ENCODE peak calls at places on chromosome 10, in five cellular contexts. G is thoracic aorta, E is breast epithelium, Q is left lung, P is BE2C. U is an unnamed sample. For H3K27me3, the result is how much of the 10 kb centered on the place peaks cover.

GRCh38 chr10:121988361-121989324 is at the start of gene TACC2:
- DNase-seq in G (no peak), E (no peak), Q (peak), P (no peak), U (no peak)

GRCh38 chr10:71964669-71965515 is 697 bp downstream of the CHST3 start:
- DNase-seq in G (no peak), E (peak), Q (peak), P (peak), U (peak)

GRCh38 chr10:125158528-125159485 is 1.6 kb downstream of the CTBP2 start:
- DNase-seq in G (no peak), E (no peak), Q (peak), P (peak), U (peak)

GRCh38 chr10:69911571-69912528 is 110.1 kb downstream of the COL13A1 start:
- DNase-seq in G (peak), E (peak), Q (no peak), P (no peak), U (peak)

GRCh38 chr10:90420637-90421318 is 437.1 kb downstream of the HTR7 start:
- DNase-seq in G (no peak), E (no peak), Q (no peak), P (no peak), U (no peak)

GRCh38 chr10:36496728-36497127 is 628.7 kb upstream of the ANKRD30A start:
- DNase-seq in G (no peak), E (no peak), Q (no peak), P (no peak), U (no peak)

GRCh38 chr10:132990684-132991545 is 48.5 kb upstream of the CFAP46 start:
- DNase-seq in G (no peak), E (no peak), Q (no peak), P (no peak), U (no peak)

GRCh38 chr10:7408003-7408493 is 2.8 kb downstream of the SFMBT2 start:
- DNase-seq in G (no peak), E (no peak), Q (peak), P (no peak), U (peak)

GRCh38 chr10:94088926-94089381 is 95.2 kb downstream of the PLCE1 start:
- DNase-seq in G (no peak), E (no peak), Q (no peak), P (no peak), U (no peak)

GRCh38 chr10:93813507-93814465 is 56.0 kb downstream of the LGI1 start:
- DNase-seq in G (no peak), E (peak), Q (peak), P (peak), U (peak)

GRCh38 chr10:125375210-125375609 is 214.8 kb upstream of the CTBP2 start:
- DNase-seq in G (no peak), E (no peak), Q (no peak), P (no peak), U (no peak)

GRCh38 chr10:72234560-72235095 is 18.6 kb upstream of the ASCC1 start:
- DNase-seq in G (no peak), E (no peak), Q (no peak), P (no peak), U (no peak)

GRCh38 chr10:22927661-22928403 is at the start of gene ARMC3:
- DNase-seq in G (no peak), E (no peak), Q (peak), P (peak), U (no peak)

DNA sequence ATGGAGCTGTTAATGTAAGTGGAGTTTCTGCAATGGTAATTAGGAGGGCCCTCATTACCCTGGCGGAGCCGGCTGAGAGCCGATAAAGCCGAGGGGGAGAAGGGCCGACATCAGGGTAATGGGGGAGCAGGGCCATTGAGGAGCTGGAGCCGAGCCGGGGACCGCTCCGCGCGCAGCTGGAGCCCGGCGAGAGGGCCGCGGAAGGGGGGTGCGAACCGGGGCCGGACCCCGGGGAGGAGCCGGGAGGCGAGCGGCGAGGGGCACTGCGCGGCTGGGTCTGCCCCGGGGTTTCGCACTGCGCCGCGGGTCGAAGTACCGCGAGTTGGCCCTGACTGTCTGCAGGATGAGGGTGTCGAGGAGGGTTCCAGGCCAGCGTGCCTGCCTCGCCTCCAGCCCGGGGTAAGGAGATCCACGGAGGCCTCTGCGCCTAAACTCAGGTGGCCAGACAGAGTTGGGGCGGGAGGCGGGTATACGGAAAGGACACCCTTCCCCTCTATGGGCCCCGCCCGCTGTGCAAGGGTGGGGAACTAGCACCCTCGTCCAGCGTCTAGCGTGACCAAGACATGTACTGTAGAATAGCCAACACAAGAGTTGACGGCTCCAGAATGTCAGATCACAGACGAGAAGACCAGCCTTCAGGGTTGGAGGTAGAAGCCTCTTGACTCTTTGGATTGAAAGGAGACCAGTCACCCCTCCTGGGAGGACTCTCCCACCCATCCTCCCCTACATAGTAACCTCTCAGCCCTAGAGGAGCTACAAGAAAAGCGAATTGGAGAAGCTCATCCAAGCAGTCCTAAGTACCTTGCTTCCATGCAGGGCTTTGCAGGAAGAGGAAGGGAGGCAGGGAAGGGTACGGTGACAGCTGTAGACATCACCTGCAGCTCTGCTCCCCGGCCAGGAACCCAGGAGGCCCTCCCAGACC is 55.2 kb upstream of the LBX1 start:
- DNase-seq in G (no peak), E (no peak), Q (no peak), P (no peak), U (no peak)
- H3K27me3 ChIP-seq in G (under half), E (half or more), Q (half or more), P (under half), U (under half)

DNA sequence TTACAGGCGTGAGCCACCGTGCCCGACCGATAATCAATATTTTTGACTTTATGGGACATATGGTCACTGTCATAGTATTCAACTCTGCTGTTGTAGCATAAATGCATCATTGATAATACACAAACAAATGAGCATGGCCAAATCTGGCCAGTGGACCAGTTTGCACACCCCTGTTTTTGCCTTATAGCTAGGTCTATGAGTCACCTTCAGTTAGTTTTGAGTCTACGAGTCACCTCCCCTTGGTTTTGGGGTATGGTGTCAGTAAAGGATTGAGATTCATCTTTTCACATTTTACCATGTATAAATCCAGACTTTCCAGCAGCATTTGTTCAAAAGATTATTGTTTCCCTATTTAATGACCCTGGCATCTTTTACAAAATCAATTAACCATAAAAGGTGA is 362.5 kb upstream of the NRP1 start:
- DNase-seq in G (no peak), E (no peak), Q (no peak), P (no peak), U (no peak)
- H3K4me3 ChIP-seq in G (no peak), E (no peak), Q (no peak), P (no peak), U (no peak)

GRCh38 chr10:110535958-110536891 is 31.3 kb upstream of the SMC3 start:
- DNase-seq in G (no peak), E (no peak), Q (peak), P (peak), U (no peak)
- TF ChIP-seq CTCF in G (no peak), E (no peak), Q (no peak), P (peak), U (peak)

GRCh38 chr10:46557319-46558140 is 1.1 kb upstream of the GPRIN2 start:
- DNase-seq in G (peak), E (peak), Q (peak), P (peak), U (peak)
- H3K27me3 ChIP-seq in G (under half), E (under half), Q (half or more), P (under half), U (under half)

GRCh38 chr10:88386878-88387773 is 196.0 kb downstream of the RNLS start:
- DNase-seq in G (no peak), E (no peak), Q (peak), P (peak), U (no peak)
- H3K4me3 ChIP-seq in G (peak), E (no peak), Q (no peak), P (peak), U (peak)

DNA sequence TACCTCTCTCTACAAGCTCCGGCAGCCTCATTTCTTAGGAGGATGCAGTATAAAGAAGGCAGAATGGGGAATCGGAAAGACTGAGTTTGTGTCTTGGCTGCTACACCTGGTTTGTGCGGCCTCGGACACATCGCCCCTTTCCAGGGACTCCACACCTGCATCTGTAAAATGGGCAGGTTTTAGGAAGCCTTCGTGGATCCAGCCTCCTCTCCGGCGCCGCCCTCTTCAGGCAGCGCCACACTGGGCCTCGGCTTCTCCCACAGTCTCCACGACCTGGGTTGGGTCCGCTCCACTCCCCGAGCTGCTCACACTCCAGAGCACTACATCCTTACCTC is 341 bp downstream of the GOT1 start:
- DNase-seq in G (no peak), E (no peak), Q (no peak), P (no peak), U (no peak)
- TF ChIP-seq CTCF in G (no peak), E (no peak), Q (no peak), P (no peak), U (no peak)

DNA sequence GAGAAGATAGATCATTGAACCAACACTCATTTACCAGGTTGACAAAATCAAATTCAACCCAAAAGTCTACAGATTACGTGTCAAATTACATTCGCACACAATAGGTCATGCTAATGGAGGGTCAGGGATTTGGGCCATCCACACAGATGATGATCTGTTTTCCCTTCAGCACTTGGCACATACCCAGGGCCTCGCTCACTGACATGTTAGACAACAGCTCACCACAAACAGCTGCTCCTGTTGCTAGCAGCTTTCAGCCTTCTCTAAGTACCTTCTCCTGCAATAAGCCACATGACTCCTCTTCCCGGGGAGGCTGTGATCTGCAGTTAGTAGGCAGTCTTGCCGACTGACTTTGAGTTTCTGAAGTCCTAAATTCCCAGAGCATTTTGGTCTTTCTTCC is 18.4 kb downstream of the NKX2-3 start:
- DNase-seq in G (no peak), E (no peak), Q (no peak), P (peak), U (no peak)
- H3K27me3 ChIP-seq in G (under half), E (half or more), Q (half or more), P (under half), U (half or more)

DNA sequence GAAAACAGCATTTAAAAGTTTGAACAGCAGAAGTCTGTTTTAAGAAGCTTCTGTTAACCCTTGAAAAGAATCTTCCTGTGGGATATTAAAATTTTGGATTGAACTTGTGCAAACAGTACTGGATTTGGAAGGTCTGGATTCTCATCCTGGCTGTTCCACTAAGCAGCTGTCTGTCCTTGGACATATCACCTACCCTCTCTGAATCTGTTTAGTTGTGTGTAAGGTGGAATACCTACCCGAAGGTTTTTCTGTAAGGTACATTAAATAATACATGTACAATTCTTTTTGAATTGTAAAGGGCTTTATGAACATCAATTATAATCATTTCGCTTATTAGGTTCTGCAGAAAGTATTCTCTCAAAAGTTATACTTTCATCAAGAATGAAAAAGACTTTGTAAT is 2.2 kb downstream of the PDCD4 start:
- DNase-seq in G (no peak), E (no peak), Q (no peak), P (no peak), U (no peak)
- H3K4me3 ChIP-seq in G (peak), E (peak), Q (peak), P (peak), U (peak)

GRCh38 chr10:50992356-50992866 is 81.9 kb upstream of the PRKG1 start:
- DNase-seq in G (no peak), E (no peak), Q (no peak), P (no peak), U (peak)

GRCh38 chr10:50991496-50992355 is 82.6 kb upstream of the PRKG1 start:
- DNase-seq in G (no peak), E (no peak), Q (peak), P (no peak), U (peak)

GRCh38 chr10:50988792-50989191 is 85.5 kb upstream of the PRKG1 start:
- DNase-seq in G (no peak), E (no peak), Q (no peak), P (no peak), U (no peak)

GRCh38 chr10:50992972-50993766 is 81.1 kb upstream of the PRKG1 start:
- DNase-seq in G (no peak), E (no peak), Q (peak), P (no peak), U (no peak)

DNA sequence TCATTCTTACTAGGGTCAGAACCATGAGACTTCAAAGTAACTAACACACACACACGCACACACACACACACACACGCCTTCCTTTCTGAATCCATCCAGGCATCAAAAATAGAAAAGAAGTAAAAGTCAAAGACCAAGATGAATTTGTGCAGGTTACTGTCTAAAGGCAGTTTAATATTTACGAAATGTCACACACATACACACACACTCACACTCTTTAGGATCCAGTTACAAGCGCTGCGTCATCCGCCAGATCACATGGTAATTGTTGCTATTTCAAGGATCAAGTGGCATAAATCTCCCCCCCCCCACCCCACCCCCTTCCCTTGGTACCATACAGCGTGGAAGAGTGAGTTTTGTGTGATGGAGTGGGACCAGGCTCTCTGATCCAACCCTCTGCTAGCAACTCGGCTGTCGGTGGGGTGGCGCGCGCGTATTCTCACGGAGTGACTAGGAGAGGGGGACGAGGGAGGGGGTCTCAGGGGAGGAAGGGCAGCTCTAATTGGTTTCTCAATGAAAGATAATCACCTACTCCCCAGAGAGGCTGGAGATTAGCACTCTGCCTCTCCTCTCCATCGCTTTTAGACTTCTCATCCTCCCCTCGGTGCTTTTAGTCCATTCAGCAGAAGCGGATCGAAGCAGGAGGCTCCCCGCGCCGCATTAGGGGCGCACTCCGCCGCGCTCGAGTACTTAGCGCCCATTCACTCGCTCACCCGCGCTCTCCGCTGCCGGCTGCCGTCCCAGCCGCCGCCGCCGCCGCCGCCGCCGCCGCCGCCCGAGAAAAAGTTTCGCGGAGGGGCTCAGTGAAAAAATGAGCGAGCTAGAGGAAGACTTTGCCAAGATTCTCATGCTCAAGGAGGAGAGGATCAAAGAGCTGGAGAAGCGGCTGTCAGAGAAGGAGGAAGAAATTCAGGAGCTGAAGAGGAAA is 83.5 kb upstream of the PRKG1 start:
- DNase-seq in G (peak), E (no peak), Q (peak), P (no peak), U (peak)
- TF ChIP-seq CTCF in G (no peak), E (no peak), Q (no peak), P (no peak), U (no peak)

U was measured in tibial artery.